ENCODE peak calls at places on chromosome 9, in seven cellular contexts. S is kidney epithelial cell, W is sigmoid colon, Y is ovary, T is astrocyte, N is fibroblast of lung, H is HepG2. I is an unnamed sample.

GRCh38 chr9:120761011-120761410 is 32.2 kb downstream of the FBXW2 start:
- DNase-seq in S (no peak), W (no peak), Y (no peak), T (no peak), N (no peak), H (no peak), I (no peak)

GRCh38 chr9:108811944-108812343 is 43.8 kb downstream of the ACTL7B start:
- DNase-seq in S (no peak), W (no peak), Y (no peak), T (no peak), N (no peak), H (no peak), I (no peak)

GRCh38 chr9:128149951-128150593 is 819 bp downstream of the LCN2 start:
- DNase-seq in S (no peak), W (no peak), Y (no peak), T (no peak), N (no peak), H (no peak), I (no peak)

GRCh38 chr9:92115977-92116285 is 718 bp upstream of the SPTLC1 start:
- DNase-seq in S (no peak), W (no peak), Y (no peak), T (no peak), N (no peak), H (no peak), I (no peak)

GRCh38 chr9:20713172-20713571 is 29.1 kb downstream of the FOCAD start:
- DNase-seq in S (no peak), W (no peak), Y (no peak), T (no peak), N (no peak), H (no peak), I (no peak)

GRCh38 chr9:112072721-112073553 is 102.2 kb downstream of the SUSD1 start:
- DNase-seq in S (no peak), W (no peak), Y (no peak), T (peak), N (peak), H (no peak), I (no peak)

GRCh38 chr9:109602987-109603386 is 104.9 kb upstream of the PTPN3 start:
- DNase-seq in S (no peak), W (no peak), Y (no peak), T (peak), N (no peak), H (no peak), I (no peak)

GRCh38 chr9:89051421-89051820 is 60.2 kb downstream of the S1PR3 start:
- DNase-seq in S (no peak), W (no peak), Y (no peak), T (no peak), N (no peak), H (no peak), I (no peak)

GRCh38 chr9:35396560-35397215 is 93.2 kb upstream of the RUSC2 start:
- DNase-seq in S (no peak), W (no peak), Y (no peak), T (no peak), N (no peak), H (no peak), I (no peak)

GRCh38 chr9:79812099-79812498 is 240.3 kb downstream of the TLE4 start:
- DNase-seq in S (no peak), W (no peak), Y (no peak), T (peak), N (peak), H (no peak), I (no peak)

GRCh38 chr9:967851-968641 is 8.4 kb upstream of the DMRT3 start:
- DNase-seq in S (no peak), W (no peak), Y (no peak), T (no peak), N (no peak), H (no peak), I (no peak)

DNA sequence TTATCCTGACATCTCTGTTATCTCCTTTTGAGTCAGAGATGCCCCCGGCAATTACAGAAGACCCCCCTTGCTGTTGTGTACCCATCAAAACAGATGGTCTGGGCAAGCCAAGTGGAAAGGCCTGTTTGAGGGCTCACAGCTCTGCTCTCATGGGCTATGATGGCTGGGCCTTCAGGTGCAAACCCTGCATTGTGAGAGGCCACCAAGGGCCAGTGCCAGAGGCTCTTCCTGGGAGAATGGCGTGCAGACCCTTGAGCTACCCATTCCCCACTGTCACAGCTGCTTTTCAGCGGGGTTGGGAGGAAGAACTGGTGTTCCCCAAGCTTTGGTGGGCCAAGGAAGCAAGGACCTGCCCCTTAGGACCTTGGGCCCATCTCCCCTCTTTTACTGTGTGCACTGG is 174.7 kb upstream of the PPP1R26 start:
- DNase-seq in S (no peak), W (no peak), Y (no peak), T (no peak), N (no peak), H (no peak), I (peak)
- TF ChIP-seq CTCF in S (no peak), W (no peak), Y (no peak), T (no peak), N (no peak), H (no peak), I (no peak)

GRCh38 chr9:114384836-114385411 is 2.9 kb downstream of the AKNA start:
- DNase-seq in S (no peak), W (no peak), Y (no peak), T (no peak), N (no peak), H (no peak), I (no peak)
- TF ChIP-seq CTCF in S (no peak), W (no peak), Y (no peak), T (no peak), N (no peak), H (no peak), I (no peak)

DNA sequence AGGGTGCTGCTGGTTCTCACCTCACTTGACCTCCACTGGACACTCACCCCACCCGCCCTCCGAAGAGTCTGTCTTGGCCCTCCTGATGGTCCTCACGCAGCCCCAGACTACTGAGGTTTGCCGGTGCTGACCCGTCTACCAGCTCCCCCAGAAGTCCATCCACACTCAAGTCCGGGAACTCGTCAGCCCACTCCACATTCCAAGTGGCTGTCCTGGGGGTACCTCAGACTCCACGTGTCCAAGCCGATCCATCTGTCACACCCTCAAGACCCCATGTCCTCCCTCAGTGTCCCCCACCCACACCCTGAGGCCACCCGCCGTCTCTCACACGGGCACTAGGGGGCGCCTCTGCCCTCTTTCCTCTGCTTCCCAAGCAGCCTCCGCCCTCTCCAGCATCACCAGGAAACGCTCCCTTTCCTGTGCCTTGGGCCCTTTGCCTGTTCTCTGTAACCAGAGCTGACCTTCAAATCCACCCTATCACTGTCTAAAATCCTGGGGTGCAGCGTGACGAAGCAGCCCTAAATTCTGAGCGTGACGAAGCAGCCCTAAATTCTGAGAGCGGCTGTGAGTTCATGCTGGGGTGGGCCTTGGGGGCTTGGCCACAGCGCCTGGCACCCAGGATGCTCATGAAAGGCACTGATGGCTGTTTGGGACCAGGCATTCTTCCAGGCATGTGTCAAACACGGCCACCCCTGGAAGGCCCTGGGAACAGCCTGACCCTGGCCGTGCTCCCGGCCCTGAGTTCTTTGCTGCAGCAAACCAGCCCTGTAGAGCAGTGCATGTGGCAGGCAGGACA is 95.7 kb downstream of the KCNT1 start:
- DNase-seq in S (no peak), W (no peak), Y (peak), T (no peak), N (peak), H (no peak), I (peak)
- TF ChIP-seq CTCF in S (peak), W (no peak), Y (no peak), T (peak), N (peak), H (peak), I (peak)

GRCh38 chr9:125472562-125472925 is 210.9 kb downstream of the GAPVD1 start:
- DNase-seq in S (no peak), W (no peak), Y (no peak), T (no peak), N (peak), H (no peak), I (no peak)

GRCh38 chr9:125475385-125475784 is 213.8 kb downstream of the GAPVD1 start:
- DNase-seq in S (no peak), W (no peak), Y (no peak), T (no peak), N (no peak), H (no peak), I (no peak)

GRCh38 chr9:125470767-125471580 is 209.3 kb downstream of the GAPVD1 start:
- DNase-seq in S (no peak), W (no peak), Y (no peak), T (no peak), N (no peak), H (no peak), I (no peak)

GRCh38 chr9:125476645-125477044 is 215.0 kb downstream of the GAPVD1 start:
- DNase-seq in S (no peak), W (no peak), Y (no peak), T (no peak), N (no peak), H (peak), I (no peak)

GRCh38 chr9:125472926-125473701 is 211.5 kb downstream of the GAPVD1 start:
- DNase-seq in S (no peak), W (peak), Y (peak), T (peak), N (peak), H (peak), I (no peak)
- TF ChIP-seq CTCF in S (peak), W (no peak), Y (no peak), T (no peak), N (peak), H (no peak), I (no peak)

DNA sequence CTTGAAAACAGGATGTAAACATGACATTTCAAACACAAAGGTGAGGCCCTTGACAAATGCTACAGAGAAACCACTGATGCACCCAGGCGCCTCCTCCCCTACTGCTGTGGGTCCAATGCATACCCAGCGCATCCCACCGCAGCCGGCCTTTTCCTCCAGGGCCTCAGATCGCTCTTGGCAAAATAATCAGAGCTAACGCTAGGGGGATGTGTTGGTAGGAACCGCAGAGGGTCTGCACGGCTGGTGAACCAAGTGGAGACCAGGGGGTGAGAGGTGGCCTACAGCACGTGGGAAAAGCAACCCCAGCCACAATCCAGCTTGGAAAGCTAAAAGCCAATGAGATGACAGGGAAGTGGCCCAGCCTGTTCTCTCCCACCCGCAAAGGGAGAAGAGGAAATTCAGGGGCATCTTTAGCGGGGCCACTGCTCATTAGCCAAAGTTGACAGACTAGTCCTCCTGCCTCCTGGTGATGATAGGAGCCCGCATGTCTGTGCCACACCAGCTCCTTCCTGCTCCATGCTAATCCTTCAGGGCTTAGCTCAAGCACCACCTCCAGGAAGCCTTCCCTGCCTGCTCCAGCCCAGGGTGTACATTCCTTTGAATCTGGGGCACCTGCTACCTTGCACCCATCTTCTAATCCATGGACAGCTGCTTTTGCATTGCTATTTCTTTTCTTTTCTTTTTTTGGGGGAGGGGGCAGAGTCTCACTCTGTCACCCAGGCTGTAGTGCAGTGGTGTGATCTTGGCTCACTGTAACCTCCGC is 5.8 kb downstream of the FAM163B start:
- DNase-seq in S (no peak), W (no peak), Y (no peak), T (no peak), N (no peak), H (no peak), I (no peak)
- TF ChIP-seq CTCF in S (no peak), W (no peak), Y (no peak), T (no peak), N (no peak), H (peak), I (no peak)

GRCh38 chr9:12698293-12698692 is 5.1 kb downstream of the TYRP1 start:
- DNase-seq in S (no peak), W (no peak), Y (no peak), T (peak), N (peak), H (no peak), I (no peak)

GRCh38 chr9:12697719-12698118 is 4.5 kb downstream of the TYRP1 start:
- DNase-seq in S (no peak), W (no peak), Y (no peak), T (peak), N (no peak), H (no peak), I (no peak)

GRCh38 chr9:12698986-12699385 is 5.8 kb downstream of the TYRP1 start:
- DNase-seq in S (no peak), W (no peak), Y (no peak), T (no peak), N (no peak), H (no peak), I (no peak)

GRCh38 chr9:12696931-12697622 is 3.9 kb downstream of the TYRP1 start:
- DNase-seq in S (no peak), W (no peak), Y (no peak), T (peak), N (no peak), H (no peak), I (no peak)

DNA sequence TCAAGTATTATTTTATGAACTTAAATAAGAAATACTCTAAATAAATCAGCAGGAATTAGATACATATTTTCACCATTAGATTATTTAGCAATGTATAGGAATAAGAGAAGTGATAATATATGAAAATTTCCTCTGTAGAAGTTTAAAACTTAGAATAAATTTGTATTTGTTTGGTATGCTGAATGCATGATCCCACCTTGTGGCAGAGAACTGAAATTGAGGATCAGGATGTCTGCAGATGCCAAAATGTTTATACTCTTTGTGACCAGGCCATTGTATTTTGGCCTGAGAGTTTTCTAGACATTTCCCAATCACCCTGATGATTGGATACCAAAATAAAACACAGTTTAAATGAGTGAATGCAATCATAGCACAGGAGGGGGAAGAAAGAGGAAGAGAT is 6.3 kb downstream of the TYRP1 start:
- DNase-seq in S (no peak), W (no peak), Y (no peak), T (peak), N (peak), H (no peak), I (no peak)
- TF ChIP-seq CTCF in S (peak), W (no peak), Y (no peak), T (peak), N (peak), H (no peak), I (no peak)

GRCh38 chr9:81538929-81539716 is 150.2 kb downstream of the TLE1 start:
- DNase-seq in S (no peak), W (no peak), Y (no peak), T (no peak), N (no peak), H (no peak), I (no peak)

GRCh38 chr9:81542490-81542889 is 146.9 kb downstream of the TLE1 start:
- DNase-seq in S (no peak), W (no peak), Y (no peak), T (no peak), N (no peak), H (no peak), I (no peak)

GRCh38 chr9:81546498-81546897 is 142.8 kb downstream of the TLE1 start:
- DNase-seq in S (no peak), W (no peak), Y (no peak), T (no peak), N (no peak), H (peak), I (no peak)

GRCh38 chr9:81540142-81540701 is 149.1 kb downstream of the TLE1 start:
- DNase-seq in S (no peak), W (no peak), Y (no peak), T (no peak), N (no peak), H (no peak), I (no peak)

DNA sequence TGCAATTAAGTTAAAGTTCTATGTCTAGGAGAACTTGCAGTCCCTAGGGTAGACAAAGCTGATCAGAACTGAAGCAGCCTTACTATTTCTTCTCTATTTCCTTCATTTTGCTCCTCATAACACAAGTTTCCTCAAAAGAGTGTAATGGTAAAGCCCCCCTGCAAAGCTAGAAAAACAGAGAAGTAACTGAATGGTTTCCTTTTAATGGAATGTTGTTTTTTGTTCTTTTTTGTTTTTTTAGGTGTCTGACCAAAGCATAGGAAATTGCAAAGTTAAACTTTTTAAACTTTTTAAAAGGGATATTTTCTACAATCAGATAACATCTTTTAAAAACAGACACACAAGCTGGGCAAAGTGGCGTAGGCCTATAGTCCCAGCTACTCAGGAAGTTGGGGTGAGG is 145.7 kb downstream of the TLE1 start:
- DNase-seq in S (no peak), W (no peak), Y (no peak), T (no peak), N (no peak), H (no peak), I (no peak)
- TF ChIP-seq CTCF in S (no peak), W (no peak), Y (no peak), T (no peak), N (no peak), H (no peak), I (no peak)

I was measured in GM10248.